ENCODE peak calls at places on chromosomes 5 and 9, in ten cellular contexts. M is SK-N-SH; S is uterus; I is OCI-LY7; K is neuronal stem cell; G is CD8-positive, alpha-beta memory T cell; E is small intestine; F is adrenal gland; Z is psoas muscle; Y is stomach. N is an unnamed sample.
A peak's percentile ranks its signal among the peaks of the same experiment; 100 is the strongest.

GRCh38 chr5:139654464-139654863 is 6.3 kb downstream of the CXXC5 start:
- DNase-seq in M (no peak), S (no peak), I (peak; percentile 65), K (no peak), G (no peak), E (no peak), F (no peak), Z (no peak), Y (no peak), N (no peak)

GRCh38 chr5:107129051-107129450 is 541.7 kb downstream of the EFNA5 start:
- DNase-seq in M (no peak), S (no peak), I (no peak), K (no peak), G (no peak), E (no peak), F (no peak), Z (no peak), Y (no peak), N (no peak)

GRCh38 chr5:143101740-143102386 is 301.6 kb downstream of the NR3C1 start:
- DNase-seq in M (peak; percentile 34), S (no peak), I (no peak), K (no peak), G (no peak), E (no peak), F (peak; percentile 54), Z (no peak), Y (no peak), N (no peak)

GRCh38 chr5:149063017-149063687 is at the start of gene SH3TC2:
- DNase-seq in M (no peak), S (no peak), I (no peak), K (peak; percentile 51), G (no peak), E (peak; percentile 44), F (no peak), Z (peak; percentile 54), Y (peak; percentile 26), N (peak; percentile 42)

GRCh38 chr9:101510344-101510940 is 23.2 kb upstream of the RNF20 start:
- DNase-seq in M (no peak), S (no peak), I (no peak), K (no peak), G (no peak), E (no peak), F (no peak), Z (no peak), Y (no peak), N (no peak)

GRCh38 chr5:149160291-149160787 is 19.0 kb downstream of the ABLIM3 start:
- DNase-seq in M (no peak), S (no peak), I (no peak), K (no peak), G (no peak), E (no peak), F (no peak), Z (peak; percentile 50), Y (no peak), N (no peak)

GRCh38 chr5:90293931-90294330 is 115.6 kb downstream of the CETN3 start:
- DNase-seq in M (no peak), S (no peak), I (no peak), K (no peak), G (no peak), E (no peak), F (no peak), Z (no peak), Y (no peak), N (no peak)

GRCh38 chr5:2178071-2178477 is 295.3 kb upstream of the IRX4 start:
- DNase-seq in M (no peak), S (no peak), I (no peak), K (no peak), G (no peak), E (no peak), F (no peak), Z (no peak), Y (no peak), N (no peak)

GRCh38 chr5:3400659-3401058 is 195.0 kb upstream of the IRX1 start:
- DNase-seq in M (no peak), S (no peak), I (no peak), K (no peak), G (no peak), E (no peak), F (no peak), Z (no peak), Y (no peak), N (no peak)

GRCh38 chr5:147072591-147072990 is 162.2 kb upstream of the STK32A start:
- DNase-seq in M (no peak), S (no peak), I (no peak), K (no peak), G (no peak), E (no peak), F (no peak), Z (no peak), Y (peak; percentile 65), N (no peak)

GRCh38 chr5:68134033-68134668 is 81.4 kb upstream of the PIK3R1 start:
- DNase-seq in M (no peak), S (no peak), I (no peak), K (no peak), G (no peak), E (no peak), F (no peak), Z (no peak), Y (no peak), N (peak; percentile 65)

GRCh38 chr9:116337015-116337414 is 183.4 kb downstream of the PAPPA start:
- DNase-seq in M (no peak), S (no peak), I (no peak), K (no peak), G (no peak), E (no peak), F (no peak), Z (no peak), Y (no peak), N (no peak)

GRCh38 chr5:180012316-180012715 is 59.2 kb downstream of the RNF130 start:
- DNase-seq in M (no peak), S (no peak), I (no peak), K (no peak), G (no peak), E (no peak), F (no peak), Z (no peak), Y (no peak), N (no peak)

GRCh38 chr5:174581483-174581882 is 142.9 kb upstream of the MSX2 start:
- DNase-seq in M (peak; percentile 29), S (no peak), I (peak; percentile 5), K (peak; percentile 26), G (no peak), E (peak; percentile 53), F (no peak), Z (no peak), Y (peak; percentile 33), N (peak; percentile 3)

GRCh38 chr5:134267366-134268018 is 41.6 kb upstream of the PPP2CA start:
- DNase-seq in M (no peak), S (no peak), I (no peak), K (no peak), G (no peak), E (peak; percentile 17), F (no peak), Z (no peak), Y (no peak), N (no peak)

GRCh38 chr5:141513627-141514329 is 24.9 kb downstream of the PCDHGC5 start:
- DNase-seq in M (peak; percentile 86), S (peak; percentile 91), I (peak; percentile 91), K (peak; percentile 91), G (no peak), E (peak; percentile 8), F (peak; percentile 96), Z (peak; percentile 84), Y (no peak), N (peak; percentile 77)

GRCh38 chr5:176680226-176680563 is 32.9 kb downstream of the TSPAN17 start:
- DNase-seq in M (peak; percentile 36), S (no peak), I (no peak), K (no peak), G (no peak), E (no peak), F (no peak), Z (no peak), Y (no peak), N (no peak)

GRCh38 chr9:128528445-128529160 is 23.8 kb upstream of the SPTAN1 start:
- DNase-seq in M (no peak), S (no peak), I (no peak), K (no peak), G (no peak), E (no peak), F (no peak), Z (no peak), Y (no peak), N (no peak)

GRCh38 chr5:169754737-169755136 is 117.7 kb downstream of the DOCK2 start:
- DNase-seq in M (no peak), S (no peak), I (no peak), K (no peak), G (no peak), E (no peak), F (no peak), Z (no peak), Y (no peak), N (no peak)
- H3K36me3 ChIP-seq in M (no peaks in the 10 kb centered on the region), S (no peaks in the 10 kb centered on the region), I (peaks cover 73% of the 10 kb centered on the region), K (no peaks in the 10 kb centered on the region), G (peaks cover 46% of the 10 kb centered on the region), E (no peaks in the 10 kb centered on the region), F (no peaks in the 10 kb centered on the region), Z (no peaks in the 10 kb centered on the region), Y (no peaks in the 10 kb centered on the region), N (no peaks in the 10 kb centered on the region)

GRCh38 chr5:61626639-61627282 is 294.7 kb downstream of the ZSWIM6 start:
- DNase-seq in M (no peak), S (no peak), I (no peak), K (no peak), G (no peak), E (no peak), F (no peak), Z (no peak), Y (no peak), N (no peak)
- H3K4me3 ChIP-seq in M (no peak overlapping the region), S (no peak overlapping the region), I (no peak overlapping the region), K (no peak overlapping the region), G (no peak overlapping the region), E (peak overlapping the region; percentile 56), F (no peak overlapping the region), Z (peak overlapping the region; percentile 66), Y (peak overlapping the region; percentile 58), N (no peak overlapping the region)

GRCh38 chr9:104319198-104319597 is 184.9 kb upstream of the OR13F1 start:
- DNase-seq in M (no peak), S (no peak), I (no peak), K (no peak), G (no peak), E (no peak), F (no peak), Z (no peak), Y (no peak), N (no peak)
- H3K36me3 ChIP-seq in M (no peaks in the 10 kb centered on the region), S (no peaks in the 10 kb centered on the region), I (no peaks in the 10 kb centered on the region), K (no peaks in the 10 kb centered on the region), G (no peaks in the 10 kb centered on the region), E (no peaks in the 10 kb centered on the region), F (no peaks in the 10 kb centered on the region), Z (no peaks in the 10 kb centered on the region), Y (no peaks in the 10 kb centered on the region), N (no peaks in the 10 kb centered on the region)

DNA sequence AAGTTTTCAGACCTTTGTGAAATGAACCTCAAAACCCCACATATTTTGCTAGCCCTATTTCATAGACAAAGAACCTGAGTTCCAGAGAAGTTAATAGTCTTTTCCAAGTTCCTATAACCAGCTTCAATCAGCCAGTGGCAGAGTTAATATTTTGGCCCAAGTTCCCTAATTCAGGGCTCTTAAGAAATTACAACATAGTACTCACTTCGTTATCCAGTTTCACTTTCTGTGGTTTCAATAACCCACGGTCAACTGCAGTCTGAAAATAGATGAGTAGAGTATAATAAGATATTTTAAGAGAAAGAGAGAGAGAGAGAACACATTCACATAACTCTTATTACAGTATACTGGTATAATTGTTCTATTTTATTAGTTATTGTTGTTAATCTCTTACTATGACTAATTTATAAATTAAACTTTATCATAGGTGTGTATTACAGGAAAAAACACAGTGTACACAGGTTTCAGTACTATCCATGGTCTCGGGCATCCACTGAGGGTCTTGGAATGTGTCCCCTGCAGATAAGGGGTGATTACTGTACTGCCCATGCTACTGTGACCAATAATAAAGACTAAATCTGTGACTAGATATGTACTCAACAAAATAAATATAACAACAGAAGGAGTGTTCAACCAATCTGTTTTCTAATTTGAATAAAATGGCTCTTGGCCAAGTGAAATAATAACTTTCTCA is 9.3 kb upstream of the MYOT start:
- DNase-seq in M (no peak), S (no peak), I (no peak), K (no peak), G (no peak), E (peak; percentile 56), F (no peak), Z (no peak), Y (no peak), N (peak; percentile 3)
- H3K4me3 ChIP-seq in M (no peak overlapping the region), S (peak overlapping the region; percentile 5), I (no peak overlapping the region), K (no peak overlapping the region), G (peak overlapping the region; percentile 13), E (no peak overlapping the region), F (no peak overlapping the region), Z (peak overlapping the region; percentile 58), Y (no peak overlapping the region), N (no peak overlapping the region)